ENCODE peak calls at places on chromosomes 2 and 18, in ten cellular contexts. M is ovary, T is tibial artery, X is lower lobe of right lung, Q is PC-3, U is choroid plexus epithelial cell, N is GM12865, H is fibroblast of the aortic adventitia, S is bronchial epithelial cell, P is stomach. J is an unnamed sample.

GRCh38 chr2:149082781-149083180 is 44.3 kb downstream of the LYPD6B start:
- DNase-seq in M (no peak), T (no peak), X (no peak), Q (no peak), U (no peak), N (no peak), H (no peak), S (no peak), P (no peak), J (no peak)

GRCh38 chr2:47307066-47307465 is 95.9 kb upstream of the MSH2 start:
- DNase-seq in M (no peak), T (no peak), X (no peak), Q (no peak), U (peak; percentile 55), N (no peak), H (peak; percentile 17), S (no peak), P (no peak), J (no peak)

GRCh38 chr2:20074001-20074648 is 22.7 kb upstream of the LAPTM4A start:
- DNase-seq in M (no peak), T (no peak), X (no peak), Q (no peak), U (no peak), N (no peak), H (peak; percentile 44), S (no peak), P (peak; percentile 72), J (no peak)

GRCh38 chr2:204205548-204205947 is 269.0 kb downstream of the ICOS start:
- DNase-seq in M (no peak), T (no peak), X (no peak), Q (no peak), U (no peak), N (no peak), H (no peak), S (no peak), P (no peak), J (no peak)

GRCh38 chr2:37560863-37561614 is 110.4 kb downstream of the CDC42EP3 start:
- DNase-seq in M (no peak), T (no peak), X (no peak), Q (peak; percentile 38), U (peak; percentile 34), N (no peak), H (peak; percentile 24), S (no peak), P (no peak), J (no peak)

GRCh38 chr18:76491801-76492668 is 3.0 kb downstream of the ZNF516 start:
- DNase-seq in M (no peak), T (no peak), X (peak; percentile 71), Q (peak; percentile 6), U (peak; percentile 41), N (peak; percentile 45), H (peak; percentile 37), S (no peak), P (peak; percentile 43), J (no peak)

GRCh38 chr2:154587739-154588138 is 110.8 kb upstream of the KCNJ3 start:
- DNase-seq in M (no peak), T (no peak), X (no peak), Q (no peak), U (no peak), N (no peak), H (no peak), S (no peak), P (no peak), J (no peak)

GRCh38 chr2:80311304-80311703 is 6.8 kb upstream of the LRRTM1 start:
- DNase-seq in M (no peak), T (no peak), X (no peak), Q (no peak), U (no peak), N (no peak), H (no peak), S (peak; percentile 9), P (no peak), J (no peak)

GRCh38 chr2:27306657-27307544 is 1.3 kb downstream of the UCN start:
- DNase-seq in M (no peak), T (no peak), X (peak; percentile 49), Q (no peak), U (no peak), N (no peak), H (no peak), S (no peak), P (no peak), J (no peak)

GRCh38 chr2:178891265-178891958 is 84.2 kb upstream of the TTN start:
- DNase-seq in M (peak; percentile 58), T (no peak), X (no peak), Q (peak; percentile 90), U (peak; percentile 86), N (peak; percentile 83), H (peak; percentile 86), S (peak; percentile 66), P (peak; percentile 52), J (no peak)

GRCh38 chr2:41720702-41721344 is 327.0 kb upstream of the PKDCC start:
- DNase-seq in M (no peak), T (no peak), X (no peak), Q (no peak), U (peak; percentile 81), N (no peak), H (peak; percentile 75), S (no peak), P (no peak), J (no peak)

GRCh38 chr2:84942964-84943421 is 28.0 kb upstream of the KCMF1 start:
- DNase-seq in M (no peak), T (no peak), X (no peak), Q (peak; percentile 23), U (no peak), N (peak; percentile 96), H (no peak), S (peak; percentile 76), P (no peak), J (no peak)

GRCh38 chr2:48530033-48530804 is at the start of gene STON1:
- DNase-seq in M (peak; percentile 82), T (peak; percentile 81), X (peak; percentile 50), Q (peak; percentile 12), U (peak; percentile 47), N (no peak), H (peak; percentile 39), S (no peak), P (peak; percentile 30), J (no peak)

GRCh38 chr18:31581498-31582197 is 10.0 kb upstream of the TTR start:
- DNase-seq in M (no peak), T (no peak), X (no peak), Q (peak; percentile 7), U (peak; percentile 36), N (no peak), H (peak; percentile 45), S (peak; percentile 10), P (no peak), J (no peak)

GRCh38 chr2:112818094-112818902 is 18.3 kb downstream of the IL1B start:
- DNase-seq in M (no peak), T (no peak), X (no peak), Q (no peak), U (peak; percentile 73), N (no peak), H (no peak), S (no peak), P (no peak), J (peak; percentile 82)

GRCh38 chr2:112821142-112821541 is 15.4 kb downstream of the IL1B start:
- DNase-seq in M (no peak), T (no peak), X (no peak), Q (no peak), U (no peak), N (peak; percentile 85), H (no peak), S (no peak), P (no peak), J (no peak)

GRCh38 chr2:112821682-112822081 is 14.9 kb downstream of the IL1B start:
- DNase-seq in M (no peak), T (no peak), X (no peak), Q (no peak), U (no peak), N (peak; percentile 25), H (no peak), S (no peak), P (no peak), J (no peak)

GRCh38 chr2:112819081-112819480 is 17.5 kb downstream of the IL1B start:
- DNase-seq in M (no peak), T (no peak), X (no peak), Q (no peak), U (no peak), N (no peak), H (no peak), S (no peak), P (no peak), J (no peak)

GRCh38 chr2:112820343-112820742 is 16.2 kb downstream of the IL1B start:
- DNase-seq in M (no peak), T (no peak), X (no peak), Q (no peak), U (no peak), N (no peak), H (no peak), S (no peak), P (no peak), J (no peak)
- H3K4me3 ChIP-seq in M (no peak overlapping the region), T (no peak overlapping the region), X (no peak overlapping the region), Q (no peak overlapping the region), U (no peak overlapping the region), N (no peak overlapping the region), H (no peak overlapping the region), S (no peak overlapping the region), P (no peak overlapping the region), J (no peak overlapping the region)

DNA sequence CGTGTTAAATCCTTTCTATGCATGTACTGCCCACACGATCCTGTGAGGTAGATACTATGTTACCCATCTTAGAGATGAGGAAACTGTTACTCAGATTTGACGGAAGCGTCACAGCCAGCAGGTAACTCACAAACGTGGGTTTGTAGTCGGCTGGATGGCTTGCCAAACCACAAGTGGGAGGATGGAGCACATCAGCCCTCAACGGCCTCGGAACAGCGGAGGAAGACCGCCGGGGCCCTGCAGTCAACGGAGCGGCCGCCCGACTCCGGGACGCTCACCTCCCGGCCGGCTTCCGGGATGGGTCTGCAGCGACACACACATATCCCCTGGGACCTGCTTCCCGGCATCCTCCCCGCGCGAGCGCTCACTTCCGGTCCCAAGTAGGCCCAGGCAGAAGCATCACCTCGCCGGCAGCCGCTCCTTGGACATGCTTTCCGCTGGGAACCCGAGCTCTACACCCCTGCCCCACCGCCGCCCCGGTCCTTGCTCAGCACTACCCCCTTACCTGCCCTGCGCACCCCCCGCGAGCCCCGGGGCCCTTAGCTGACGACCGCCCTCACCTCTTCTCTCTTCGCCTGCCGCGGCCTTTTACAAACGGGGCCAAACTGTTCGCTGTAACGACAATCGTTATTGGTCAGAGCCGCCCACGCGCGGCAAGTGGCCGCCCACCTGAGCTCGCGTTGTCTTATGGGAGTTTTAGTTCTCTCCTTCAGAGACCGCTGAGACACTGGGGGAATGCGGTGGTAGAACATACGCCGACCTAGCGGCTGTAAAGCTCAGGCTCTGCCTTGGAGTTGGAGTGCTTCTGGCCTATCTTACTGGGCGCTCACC is at the start of gene C2orf42:
- DNase-seq in M (peak; percentile 95), T (peak; percentile 98), X (peak; percentile 97), Q (peak; percentile 97), U (peak; percentile 99), N (peak; percentile 99), H (peak; percentile 98), S (peak; percentile 94), P (peak; percentile 96), J (peak; percentile 88)
- TF ChIP-seq CTCF in M (peak; percentile 13), T (no peak), X (peak; percentile 19), Q (no peak), U (peak; percentile 41), N (no peak), H (peak; percentile 29), S (no peak), P (no peak), J (peak; percentile 17)

GRCh38 chr2:16019060-16019475 is 78.7 kb downstream of the MYCN start:
- DNase-seq in M (no peak), T (no peak), X (no peak), Q (no peak), U (no peak), N (no peak), H (no peak), S (no peak), P (no peak), J (no peak)
- H3K4me3 ChIP-seq in M (no peak overlapping the region), T (no peak overlapping the region), X (no peak overlapping the region), Q (no peak overlapping the region), U (no peak overlapping the region), N (no peak overlapping the region), H (no peak overlapping the region), S (no peak overlapping the region), P (no peak overlapping the region), J (no peak overlapping the region)

GRCh38 chr2:65553504-65554074 is 121.2 kb upstream of the SPRED2 start:
- DNase-seq in M (no peak), T (peak; percentile 34), X (no peak), Q (no peak), U (no peak), N (no peak), H (no peak), S (no peak), P (peak; percentile 34), J (no peak)
- TF ChIP-seq CTCF in M (no peak), T (no peak), X (no peak), Q (peak; percentile 11), U (no peak), N (no peak), H (no peak), S (no peak), P (no peak), J (no peak)